ENCODE peak calls at places on chromosomes 12 and 14, in four cellular contexts. L is endothelial cell, D is astrocyte of the spinal cord, X is AG09319. Y is an unnamed sample.

GRCh38 chr12:93683410-93683809 is 6.2 kb downstream of the CRADD start:
- DNase-seq in L (no peak), D (no peak), X (no peak), Y (no peak)

GRCh38 chr14:65446159-65446558 is 33.6 kb downstream of the FUT8 start:
- DNase-seq in L (no peak), D (no peak), X (no peak), Y (peak; percentile 28)

GRCh38 chr12:123105427-123105826 is 45.5 kb downstream of the PITPNM2 start:
- DNase-seq in L (peak; percentile 28), D (peak; percentile 47), X (no peak), Y (peak; percentile 29)

GRCh38 chr12:127785535-127785934 is 481.4 kb upstream of the TMEM132C start:
- DNase-seq in L (no peak), D (peak; percentile 76), X (no peak), Y (peak; percentile 22)

GRCh38 chr14:104087981-104088850 is 2.7 kb downstream of the ASPG start:
- DNase-seq in L (no peak), D (no peak), X (no peak), Y (no peak)

GRCh38 chr14:53967606-53968005 is 11.0 kb upstream of the BMP4 start:
- DNase-seq in L (no peak), D (no peak), X (no peak), Y (peak; percentile 14)

GRCh38 chr12:14910090-14910915 is 24.6 kb upstream of the MGP start:
- DNase-seq in L (no peak), D (peak; percentile 65), X (no peak), Y (peak; percentile 67)

GRCh38 chr12:20212658-20213387 is 155.5 kb upstream of the PDE3A start:
- DNase-seq in L (peak; percentile 36), D (peak; percentile 100), X (peak; percentile 97), Y (peak; percentile 99)

GRCh38 chr12:92784795-92785562 is 82.2 kb downstream of the PLEKHG7 start:
- DNase-seq in L (peak; percentile 25), D (peak; percentile 87), X (no peak), Y (peak; percentile 80)

GRCh38 chr12:28882444-28882843 is 266.6 kb upstream of the FAR2 start:
- DNase-seq in L (no peak), D (peak; percentile 20), X (no peak), Y (peak; percentile 60)

GRCh38 chr12:65016881-65017650 is 104.0 kb downstream of the WIF1 start:
- DNase-seq in L (no peak), D (no peak), X (no peak), Y (no peak)

GRCh38 chr14:80978403-80978802 is 23.0 kb downstream of the TSHR start:
- DNase-seq in L (no peak), D (no peak), X (no peak), Y (no peak)

GRCh38 chr14:74616996-74617700 is 5.1 kb upstream of the LTBP2 start:
- DNase-seq in L (no peak), D (peak; percentile 73), X (no peak), Y (peak; percentile 26)

GRCh38 chr12:93231938-93232337 is 145.8 kb upstream of the NUDT4 start:
- DNase-seq in L (no peak), D (no peak), X (no peak), Y (no peak)

GRCh38 chr12:110256780-110257431 is 24.1 kb upstream of the ATP2A2 start:
- DNase-seq in L (no peak), D (peak; percentile 11), X (no peak), Y (no peak)

GRCh38 chr12:126734738-126735137 is 1532.2 kb upstream of the TMEM132C start:
- DNase-seq in L (no peak), D (no peak), X (no peak), Y (no peak)

GRCh38 chr14:49461529-49462401 is 124.4 kb downstream of the RPS29 start:
- DNase-seq in L (peak; percentile 59), D (peak; percentile 76), X (peak; percentile 38), Y (peak; percentile 85)

GRCh38 chr12:71958056-71958455 is 19.4 kb downstream of the TPH2 start:
- DNase-seq in L (no peak), D (peak; percentile 28), X (no peak), Y (no peak)

GRCh38 chr14:64634558-64634957 is 69.7 kb upstream of the PLEKHG3 start:
- DNase-seq in L (no peak), D (no peak), X (no peak), Y (no peak)

GRCh38 chr14:25350802-25351201 is 300.9 kb upstream of the STXBP6 start:
- DNase-seq in L (no peak), D (no peak), X (no peak), Y (no peak)

GRCh38 chr14:38079268-38079667 is 128.4 kb upstream of the SSTR1 start:
- DNase-seq in L (no peak), D (no peak), X (no peak), Y (peak; percentile 30)

GRCh38 chr14:68947802-68948201 is 31.3 kb downstream of the ACTN1 start:
- DNase-seq in L (no peak), D (no peak), X (no peak), Y (peak; percentile 86)

GRCh38 chr12:1878214-1878613 is 40.2 kb downstream of the CACNA2D4 start:
- DNase-seq in L (no peak), D (no peak), X (no peak), Y (no peak)

GRCh38 chr14:49982522-49982951 is 89.7 kb downstream of the ARF6 start:
- DNase-seq in L (no peak), D (peak; percentile 94), X (peak; percentile 74), Y (peak; percentile 70)

GRCh38 chr12:4201333-4202105 is 72.0 kb upstream of the CCND2 start:
- DNase-seq in L (no peak), D (no peak), X (no peak), Y (no peak)

GRCh38 chr14:24171422-24172260 is at the start of gene REC8:
- DNase-seq in L (peak; percentile 90), D (peak; percentile 97), X (no peak), Y (no peak)

GRCh38 chr12:115051378-115051777 is 367.4 kb upstream of the TBX3 start:
- DNase-seq in L (no peak), D (no peak), X (no peak), Y (no peak)

GRCh38 chr14:96958057-96958456 is 160.9 kb downstream of the VRK1 start:
- DNase-seq in L (no peak), D (no peak), X (no peak), Y (peak; percentile 5)

GRCh38 chr12:56188786-56189335 is 422 bp downstream of the SMARCC2 start:
- DNase-seq in L (peak; percentile 46), D (no peak), X (no peak), Y (no peak)

GRCh38 chr12:78584695-78585094 is 279.9 kb upstream of the SYT1 start:
- DNase-seq in L (peak; percentile 47), D (peak; percentile 11), X (no peak), Y (peak; percentile 50)

GRCh38 chr12:49041036-49041880 is 19.3 kb downstream of the KMT2D start:
- DNase-seq in L (no peak), D (no peak), X (no peak), Y (no peak)

GRCh38 chr12:52874573-52875435 is 26.0 kb upstream of the KRT78 start:
- DNase-seq in L (no peak), D (no peak), X (no peak), Y (peak; percentile 50)

GRCh38 chr14:78286210-78286609 is 116.0 kb downstream of the NRXN3 start:
- DNase-seq in L (no peak), D (no peak), X (no peak), Y (no peak)

GRCh38 chr12:50690923-50691322 is 73.0 kb upstream of the ATF1 start:
- DNase-seq in L (no peak), D (peak; percentile 7), X (no peak), Y (no peak)

GRCh38 chr14:22918519-22918808 is 485 bp downstream of the RBM23 start:
- DNase-seq in L (no peak), D (no peak), X (no peak), Y (no peak)

GRCh38 chr12:16492240-16492639 is 113.7 kb downstream of the LMO3 start:
- DNase-seq in L (no peak), D (no peak), X (no peak), Y (no peak)

GRCh38 chr14:93099187-93099586 is 16.5 kb downstream of the ITPK1 start:
- DNase-seq in L (no peak), D (no peak), X (no peak), Y (no peak)

GRCh38 chr14:24299255-24300191 is at the start of the genes DHRS1 and NOP9:
- DNase-seq in L (peak; percentile 89), D (peak; percentile 89), X (peak; percentile 44), Y (peak; percentile 91)

GRCh38 chr12:11162494-11162893 is 8.5 kb upstream of the SMIM10L1 start:
- DNase-seq in L (no peak), D (no peak), X (no peak), Y (no peak)

GRCh38 chr14:36105401-36105800 is 71.1 kb downstream of the PTCSC3 start:
- DNase-seq in L (peak; percentile 16), D (no peak), X (no peak), Y (peak; percentile 58)
- TF ChIP-seq CTCF in L (no peak), D (peak; percentile 18), X (no peak), Y (no peak)

GRCh38 chr12:90393654-90394053 is 561.3 kb downstream of the CCER1 start:
- DNase-seq in L (no peak), D (no peak), X (no peak), Y (no peak)
- TF ChIP-seq CTCF in L (no peak), D (no peak), X (no peak), Y (no peak)

GRCh38 chr14:98099527-98099926 is 1172.5 kb downstream of the BCL11B start:
- DNase-seq in L (no peak), D (no peak), X (no peak), Y (no peak)

GRCh38 chr14:98101323-98101722 is 1170.7 kb downstream of the BCL11B start:
- DNase-seq in L (no peak), D (no peak), X (no peak), Y (no peak)

GRCh38 chr14:98103705-98104104 is 1168.3 kb downstream of the BCL11B start:
- DNase-seq in L (no peak), D (no peak), X (no peak), Y (no peak)
- TF ChIP-seq CTCF in L (no peak), D (no peak), X (no peak), Y (no peak)

GRCh38 chr14:55929136-55929535 is 189.1 kb upstream of the PELI2 start:
- DNase-seq in L (no peak), D (no peak), X (no peak), Y (no peak)

GRCh38 chr14:55930016-55930784 is 188.0 kb upstream of the PELI2 start:
- DNase-seq in L (no peak), D (no peak), X (no peak), Y (no peak)

GRCh38 chr14:55926007-55926406 is 192.2 kb upstream of the PELI2 start:
- DNase-seq in L (no peak), D (no peak), X (no peak), Y (no peak)

GRCh38 chr14:55928316-55928715 is 189.9 kb upstream of the PELI2 start:
- DNase-seq in L (no peak), D (no peak), X (no peak), Y (no peak)

GRCh38 chr14:55927059-55927458 is 191.2 kb upstream of the PELI2 start:
- DNase-seq in L (no peak), D (no peak), X (no peak), Y (no peak)
- TF ChIP-seq CTCF in L (no peak), D (no peak), X (no peak), Y (no peak)

GRCh38 chr12:100163416-100164152 is 20.9 kb upstream of the BLTP3B start:
- DNase-seq in L (peak; percentile 75), D (peak; percentile 35), X (no peak), Y (peak; percentile 81)
- TF ChIP-seq CTCF in L (no peak), D (no peak), X (no peak), Y (no peak)

GRCh38 chr12:129101404-129101803 is 248.1 kb downstream of the GLT1D1 start:
- DNase-seq in L (no peak), D (no peak), X (no peak), Y (no peak)
- TF ChIP-seq CTCF in L (no peak), D (no peak), X (no peak), Y (no peak)

GRCh38 chr14:106613256-106613655 is 1086.9 kb downstream of the TMEM121 start:
- DNase-seq in L (no peak), D (no peak), X (no peak), Y (no peak)
- TF ChIP-seq CTCF in L (no peak), D (no peak), X (no peak), Y (no peak)

Y was measured in MCF 10A.